ENCODE peak calls at places on chromosome 22, in four cellular contexts. Q is aorta; U is thoracic aorta; A is CD4-positive, CD25-positive, alpha-beta regulatory T cell. E is an unnamed sample.
A peak's percentile ranks its signal among the peaks of the same experiment; 100 is the strongest.

GRCh38 chr22:29302681-29303465 is 3.6 kb upstream of the GAS2L1 start:
- DNase-seq in Q (no peak), U (no peak), A (no peak), E (no peak)

GRCh38 chr22:17093081-17093480 is 8.3 kb downstream of the IL17RA start:
- DNase-seq in Q (no peak), U (no peak), A (no peak), E (no peak)

GRCh38 chr22:32533265-32534068 is 58.9 kb downstream of the FBXO7 start:
- DNase-seq in Q (no peak), U (no peak), A (no peak), E (peak; percentile 58)

GRCh38 chr22:44218071-44218470 is 37.3 kb downstream of the PARVG start:
- DNase-seq in Q (no peak), U (no peak), A (no peak), E (no peak)

GRCh38 chr22:22820626-22821025 is 67.0 kb upstream of the IGLL5 start:
- DNase-seq in Q (no peak), U (no peak), A (peak; percentile 91), E (no peak)

GRCh38 chr22:36797988-36798670 is 18.7 kb downstream of the PVALB start:
- DNase-seq in Q (no peak), U (no peak), A (no peak), E (no peak)

GRCh38 chr22:28741758-28742561 is at the start of the genes CHEK2 and HSCB:
- DNase-seq in Q (peak; percentile 99), U (peak; percentile 98), A (peak; percentile 99), E (peak; percentile 99)

GRCh38 chr22:39254789-39255298 is 10.1 kb upstream of the PDGFB start:
- DNase-seq in Q (peak; percentile 82), U (no peak), A (peak; percentile 48), E (peak; percentile 88)

GRCh38 chr22:49042066-49042465 is 785.6 kb downstream of the BRD1 start:
- DNase-seq in Q (no peak), U (no peak), A (no peak), E (no peak)

GRCh38 chr22:38109391-38110000 is 988 bp downstream of the BAIAP2L2 start:
- DNase-seq in Q (peak; percentile 46), U (no peak), A (peak; percentile 47), E (no peak)

GRCh38 chr22:41352058-41352457 is 29.7 kb upstream of the TEF start:
- DNase-seq in Q (no peak), U (no peak), A (no peak), E (peak; percentile 35)

GRCh38 chr22:22692707-22693530 is 48.5 kb downstream of the GGTLC2 start:
- DNase-seq in Q (no peak), U (no peak), A (peak; percentile 49), E (no peak)

GRCh38 chr22:42203609-42204008 is 66.8 kb downstream of the TCF20 start:
- DNase-seq in Q (no peak), U (no peak), A (no peak), E (no peak)

DNA sequence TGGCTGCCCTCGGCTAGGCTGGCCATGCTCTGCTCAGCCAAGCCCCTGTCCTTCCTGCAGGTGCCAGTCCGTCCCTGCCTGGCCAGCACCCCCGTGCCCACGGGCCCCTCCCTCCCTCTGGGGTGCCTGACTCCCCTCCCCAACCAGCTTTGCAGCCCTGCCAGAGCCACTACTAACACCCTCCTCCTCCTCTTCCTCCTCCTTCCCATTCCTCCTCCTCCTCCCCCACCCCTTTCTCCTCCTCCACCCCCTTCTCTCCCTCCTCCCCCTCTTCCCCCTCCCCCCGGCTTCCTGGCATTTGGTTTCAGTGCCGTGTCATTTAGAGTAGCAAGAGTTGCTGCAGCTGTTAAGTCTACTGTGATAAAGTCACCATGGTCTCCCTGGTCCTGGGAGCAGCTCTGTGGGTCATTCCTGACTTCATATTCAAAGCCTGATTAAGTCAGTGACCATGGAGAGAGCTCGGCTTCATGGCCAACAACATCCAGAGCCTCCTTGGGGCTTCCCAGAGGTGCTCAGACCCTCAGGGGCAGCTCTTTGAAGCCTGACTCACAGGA is 78.5 kb downstream of the PIWIL3 start:
- DNase-seq in Q (no peak), U (no peak), A (no peak), E (no peak)
- H3K4me1 ChIP-seq in Q (no peaks in the 10 kb centered on the region), U (no peaks in the 10 kb centered on the region), A (no peaks in the 10 kb centered on the region), E (peaks cover 17% of the 10 kb centered on the region)

GRCh38 chr22:46286941-46287872 is 9.5 kb upstream of the GTSE1 start:
- DNase-seq in Q (no peak), U (no peak), A (no peak), E (no peak)
- H3K27ac ChIP-seq in Q (no peak overlapping the region), U (no peak overlapping the region), A (no peak overlapping the region), E (no peak overlapping the region)

GRCh38 chr22:47367107-47367690 is 604.7 kb downstream of the TBC1D22A start:
- DNase-seq in Q (no peak), U (no peak), A (no peak), E (no peak)
- H3K9me3 ChIP-seq in Q (peaks cover 2% of the 10 kb centered on the region), U (no peaks in the 10 kb centered on the region), A (no peaks in the 10 kb centered on the region), E (no peaks in the 10 kb centered on the region)

GRCh38 chr22:20862540-20862939 is 3.7 kb downstream of the SNAP29 start:
- DNase-seq in Q (no peak), U (no peak), A (no peak), E (no peak)
- H3K4me1 ChIP-seq in Q (no peaks in the 10 kb centered on the region), U (no peaks in the 10 kb centered on the region), A (peaks cover 35% of the 10 kb centered on the region), E (peaks cover 9% of the 10 kb centered on the region)